ENCODE peak calls at places on chromosomes 2 and 18, in seven cellular contexts. B is anterior cingulate cortex, C is cardiac muscle cell, G is tibial artery, I is chondrocyte, A is aorta, R is thyroid gland. K is an unnamed sample.

GRCh38 chr2:200812122-200813022 is 662 bp downstream of the BZW1 start:
- DNase-seq in R (peak), G (peak), C (peak), I (no peak), A (peak), B (peak), K (peak)

GRCh38 chr2:167608487-167608886 is 638.9 kb downstream of the STK39 start:
- DNase-seq in G (no peak), B (no peak), R (no peak), A (no peak), C (no peak), I (no peak), K (no peak)

GRCh38 chr2:14348247-14348646 is 284.3 kb upstream of the LRATD1 start:
- DNase-seq in B (no peak), R (no peak), A (no peak), C (no peak), G (no peak), I (no peak), K (no peak)

GRCh38 chr2:23567382-23567781 is 182.4 kb downstream of the KLHL29 start:
- DNase-seq in G (no peak), B (no peak), A (no peak), R (no peak), I (no peak), C (no peak), K (no peak)

GRCh38 chr18:55859116-55859515 is 271.1 kb upstream of the TCF4 start:
- DNase-seq in C (no peak), B (no peak), R (no peak), G (no peak), I (no peak), A (no peak), K (no peak)

GRCh38 chr2:239609162-239609561 is 208.3 kb upstream of the HDAC4 start:
- DNase-seq in G (peak), A (no peak), C (no peak), B (no peak), I (peak), R (no peak), K (peak)

GRCh38 chr2:155525194-155525593 is 807.3 kb downstream of the NR4A2 start:
- DNase-seq in R (no peak), G (no peak), C (no peak), B (no peak), I (no peak), A (no peak), K (no peak)

GRCh38 chr2:182023235-182023634 is 37.6 kb downstream of the PPP1R1C start:
- DNase-seq in R (no peak), B (no peak), A (no peak), C (no peak), G (no peak), I (no peak), K (no peak)

GRCh38 chr2:57376985-57377384 is 669.6 kb upstream of the VRK2 start:
- DNase-seq in A (no peak), I (no peak), G (no peak), B (no peak), R (no peak), C (peak), K (no peak)

GRCh38 chr2:42161444-42161843 is 7.7 kb upstream of the EML4 start:
- DNase-seq in C (no peak), G (no peak), R (no peak), B (no peak), I (no peak), A (no peak), K (no peak)

GRCh38 chr2:155690785-155691184 is 641.7 kb downstream of the NR4A2 start:
- DNase-seq in B (no peak), R (no peak), G (no peak), A (no peak), I (no peak), C (no peak), K (no peak)

GRCh38 chr2:111986116-111986900 is 68.8 kb upstream of the TMEM87B start:
- DNase-seq in C (peak), B (no peak), R (no peak), I (no peak), G (no peak), A (no peak), K (no peak)

GRCh38 chr2:207258191-207258991 is 92.6 kb upstream of the KLF7 start:
- DNase-seq in C (no peak), G (peak), I (no peak), A (peak), R (no peak), B (no peak), K (peak)

GRCh38 chr2:74025971-74026612 is 41.4 kb downstream of the TET3 start:
- DNase-seq in G (no peak), R (no peak), B (no peak), A (no peak), I (no peak), C (no peak), K (no peak)

GRCh38 chr2:127170021-127170420 is 50.1 kb downstream of the CYP27C1 start:
- DNase-seq in B (no peak), G (no peak), A (no peak), C (no peak), R (no peak), I (no peak), K (no peak)

GRCh38 chr2:43321446-43321845 is 95.0 kb upstream of the ZFP36L2 start:
- DNase-seq in B (no peak), A (no peak), C (no peak), R (no peak), I (no peak), G (no peak), K (no peak)

GRCh38 chr2:199659207-199659606 is 191.8 kb downstream of the FTCDNL1 start:
- DNase-seq in A (peak), B (no peak), C (peak), I (no peak), R (peak), G (no peak), K (no peak)

GRCh38 chr2:80001704-80002103 is 302.8 kb downstream of the LRRTM1 start:
- DNase-seq in G (no peak), A (no peak), R (no peak), C (no peak), I (no peak), B (no peak), K (no peak)

GRCh38 chr2:47043142-47043890 is 111.8 kb downstream of the STPG4 start:
- DNase-seq in I (no peak), B (no peak), C (no peak), G (peak), A (peak), R (peak), K (peak)

GRCh38 chr2:134120160-134120717 is 133.6 kb upstream of the MGAT5 start:
- DNase-seq in R (peak), I (no peak), G (peak), B (no peak), C (peak), A (peak), K (no peak)

GRCh38 chr2:45930396-45930792 is 278.9 kb downstream of the PRKCE start:
- DNase-seq in C (no peak), A (no peak), R (no peak), G (no peak), B (no peak), I (no peak), K (no peak)

GRCh38 chr2:165239230-165239629 is at the start of gene SCN2A:
- DNase-seq in I (no peak), A (no peak), B (no peak), G (no peak), C (peak), R (no peak), K (no peak)

GRCh38 chr2:231189571-231190495 is 8.6 kb upstream of the ARMC9 start:
- DNase-seq in G (peak), C (no peak), I (no peak), B (no peak), A (peak), R (peak), K (no peak)

GRCh38 chr2:177466337-177467195 is 74.0 kb downstream of the AGPS start:
- DNase-seq in A (no peak), C (no peak), G (no peak), B (no peak), I (no peak), R (no peak), K (no peak)

GRCh38 chr2:57075226-57075625 is 891.4 kb downstream of the CCDC85A start:
- DNase-seq in B (no peak), C (no peak), I (no peak), G (no peak), A (no peak), R (no peak), K (no peak)

GRCh38 chr18:12287131-12287681 is 20.8 kb upstream of the TUBB6 start:
- DNase-seq in G (no peak), B (no peak), R (peak), A (no peak), C (no peak), I (peak), K (no peak)

GRCh38 chr18:57698571-57699276 is 77.1 kb upstream of the NARS1 start:
- DNase-seq in A (no peak), R (peak), B (no peak), I (no peak), C (peak), G (no peak), K (no peak)

GRCh38 chr18:10009321-10010144 is 95.7 kb downstream of the VAPA start:
- DNase-seq in G (no peak), C (no peak), I (no peak), A (no peak), B (no peak), R (no peak), K (no peak)

GRCh38 chr2:224085246-224085645 is 46.2 kb upstream of the SERPINE2 start:
- DNase-seq in I (no peak), C (no peak), A (no peak), R (no peak), G (no peak), B (no peak), K (no peak)

GRCh38 chr18:79476031-79476917 is 80.5 kb downstream of the NFATC1 start:
- DNase-seq in B (no peak), R (no peak), I (peak), G (no peak), A (peak), C (no peak), K (peak)

GRCh38 chr2:159094173-159094737 is 125.8 kb downstream of the TANC1 start:
- DNase-seq in G (peak), A (peak), B (no peak), I (no peak), R (no peak), C (no peak), K (no peak)

GRCh38 chr18:22428672-22429071 is 11.0 kb upstream of the CTAGE1 start:
- DNase-seq in A (no peak), I (no peak), C (no peak), R (no peak), G (no peak), B (no peak), K (no peak)